ENCODE peak calls at places on chromosomes 16 and 17, in four cellular contexts. U is GM03348, W is choroid plexus epithelial cell, O is hypothalamus. H is an unnamed sample.

GRCh38 chr16:1816396-1817275 is 10.0 kb downstream of the HAGH start:
- DNase-seq in U (no peak), W (no peak), O (no peak), H (no peak)

GRCh38 chr16:85231959-85232358 is 119.7 kb upstream of the CIBAR2 start:
- DNase-seq in U (peak), W (peak), O (no peak), H (no peak)

GRCh38 chr17:50345443-50346312 is at the start of gene XYLT2:
- DNase-seq in U (peak), W (peak), O (peak), H (peak)

GRCh38 chr16:4021070-4021779 is 95.0 kb downstream of the ADCY9 start:
- DNase-seq in U (no peak), W (no peak), O (no peak), H (no peak)

GRCh38 chr17:42632949-42633444 is 23.5 kb downstream of the TUBG1 start:
- DNase-seq in U (no peak), W (no peak), O (no peak), H (no peak)

GRCh38 chr17:40450175-40450574 is 6.9 kb downstream of the IGFBP4 start:
- DNase-seq in U (no peak), W (peak), O (no peak), H (no peak)

GRCh38 chr17:51711581-51711980 is 446.9 kb downstream of the CA10 start:
- DNase-seq in U (no peak), W (no peak), O (no peak), H (no peak)

GRCh38 chr17:59859444-59860025 is 33.2 kb downstream of the TUBD1 start:
- DNase-seq in U (peak), W (peak), O (no peak), H (no peak)

GRCh38 chr16:4693956-4694663 is 748 bp downstream of the NUDT16L1 start:
- DNase-seq in U (peak), W (peak), O (no peak), H (no peak)